ENCODE peak calls at places on chromosome 1, in four cellular contexts. B is posterior cingulate gyrus, E is M059J, S is PC-3. Z is an unnamed sample.

GRCh38 chr1:178653091-178653490 is 72.0 kb upstream of the RALGPS2 start:
- DNase-seq in B (no peak), E (peak), S (peak), Z (peak)

GRCh38 chr1:185050823-185051451 is 5.6 kb downstream of the RNF2 start:
- DNase-seq in B (no peak), E (no peak), S (no peak), Z (no peak)

GRCh38 chr1:204921855-204922516 is 51.3 kb downstream of the NFASC start:
- DNase-seq in B (no peak), E (no peak), S (no peak), Z (no peak)

GRCh38 chr1:59701376-59701775 is 113.4 kb upstream of the HOOK1 start:
- DNase-seq in B (no peak), E (no peak), S (no peak), Z (no peak)

GRCh38 chr1:96845464-96845863 is 123.9 kb downstream of the PTBP2 start:
- DNase-seq in B (no peak), E (no peak), S (peak), Z (peak)

GRCh38 chr1:31576201-31576669 is at the start of gene TINAGL1:
- DNase-seq in B (no peak), E (peak), S (peak), Z (peak)

GRCh38 chr1:194431121-194431520 is 1244.7 kb upstream of the B3GALT2 start:
- DNase-seq in B (no peak), E (no peak), S (no peak), Z (no peak)

GRCh38 chr1:33161061-33161681 is 20.7 kb downstream of the TRIM62 start:
- DNase-seq in B (peak), E (no peak), S (no peak), Z (no peak)

GRCh38 chr1:201584510-201584991 is 45.6 kb downstream of the NAV1 start:
- DNase-seq in B (no peak), E (peak), S (no peak), Z (no peak)

GRCh38 chr1:198186916-198187580 is 30.2 kb downstream of the NEK7 start:
- DNase-seq in B (no peak), E (peak), S (no peak), Z (no peak)

GRCh38 chr1:239744851-239745250 is 346.8 kb upstream of the FMN2 start:
- DNase-seq in B (no peak), E (no peak), S (no peak), Z (no peak)

GRCh38 chr1:56502700-56503245 is 76.6 kb downstream of the PLPP3 start:
- DNase-seq in B (no peak), E (peak), S (peak), Z (no peak)

GRCh38 chr1:110487676-110488075 is 31.3 kb downstream of the KCNA10 start:
- DNase-seq in B (no peak), E (no peak), S (no peak), Z (no peak)

GRCh38 chr1:215730600-215730999 is 163.5 kb downstream of the KCTD3 start:
- DNase-seq in B (no peak), E (no peak), S (peak), Z (no peak)

GRCh38 chr1:240803151-240803550 is 191.2 kb upstream of the GREM2 start:
- DNase-seq in B (no peak), E (peak), S (peak), Z (no peak)

Z was measured in mammary epithelial cell.